ENCODE peak calls at places on chromosomes 13 and 19, in four cellular contexts. R is K562, H is GM12878, I is HepG2. E is an unnamed sample.

GRCh38 chr19:18091217-18091608 is 4.5 kb upstream of the IL12RB1 start:
- DNase-seq in R (peak), H (peak), I (no peak), E (no peak)

GRCh38 chr19:10604460-10604980 is 17.4 kb upstream of the AP1M2 start:
- DNase-seq in R (peak), H (peak), I (no peak), E (peak)

GRCh38 chr13:45406421-45406820 is 11.8 kb downstream of the SLC25A30 start:
- DNase-seq in R (no peak), H (no peak), I (no peak), E (no peak)

GRCh38 chr19:39078436-39079200 is 5.5 kb upstream of the ACP7 start:
- DNase-seq in R (no peak), H (no peak), I (peak), E (no peak)

GRCh38 chr19:38683393-38684077 is 36.1 kb downstream of the ACTN4 start:
- DNase-seq in R (peak), H (no peak), I (peak), E (no peak)

GRCh38 chr19:10929402-10929794 is 787 bp downstream of the TIMM29 start:
- DNase-seq in R (peak), H (no peak), I (no peak), E (no peak)

GRCh38 chr19:49846408-49846807 is 4.6 kb upstream of the PTOV1 start:
- DNase-seq in R (no peak), H (no peak), I (no peak), E (no peak)

GRCh38 chr19:29771708-29772415 is 39.9 kb upstream of the CCNE1 start:
- DNase-seq in R (peak), H (no peak), I (peak), E (peak)

GRCh38 chr13:30619731-30620130 is 2.0 kb downstream of the USPL1 start:
- DNase-seq in R (peak), H (no peak), I (peak), E (no peak)

GRCh38 chr13:70054572-70054971 is 53.1 kb upstream of the ATXN8OS start:
- DNase-seq in R (no peak), H (no peak), I (no peak), E (no peak)

GRCh38 chr13:74206855-74207254 is 72.7 kb upstream of the KLF12 start:
- DNase-seq in R (no peak), H (no peak), I (no peak), E (no peak)

GRCh38 chr13:114108141-114108761 is 24.2 kb downstream of the RASA3 start:
- DNase-seq in R (no peak), H (no peak), I (no peak), E (no peak)
- TF ChIP-seq USF2 in R (no peak), H (no peak), I (no peak), E (no peak)

GRCh38 chr19:13128583-13128982 is 10.5 kb downstream of the NACC1 start:
- DNase-seq in R (no peak), H (no peak), I (peak), E (no peak)
- TF ChIP-seq ZBTB33 in R (no peak), H (no peak), I (no peak), E (no peak)

GRCh38 chr13:21106089-21106488 is 44.7 kb upstream of the LATS2 start:
- DNase-seq in R (no peak), H (no peak), I (no peak), E (no peak)
- H2AFZ ChIP-seq in R (no peak), H (no peak), I (peak), E (peak)

GRCh38 chr13:54660277-54660676 is 1631.7 kb downstream of the OLFM4 start:
- DNase-seq in R (no peak), H (no peak), I (no peak), E (no peak)

GRCh38 chr13:54658771-54659170 is 1630.2 kb downstream of the OLFM4 start:
- DNase-seq in R (no peak), H (no peak), I (no peak), E (no peak)

GRCh38 chr13:54657588-54657987 is 1629.0 kb downstream of the OLFM4 start:
- DNase-seq in R (no peak), H (no peak), I (no peak), E (no peak)
- TF ChIP-seq USF2 in R (no peak), H (no peak), I (no peak), E (no peak)

GRCh38 chr13:59318320-59318930 is 845.3 kb downstream of the DIAPH3 start:
- DNase-seq in R (peak), H (peak), I (peak), E (peak)
- TF ChIP-seq ZBTB33 in R (no peak), H (no peak), I (no peak), E (no peak)

GRCh38 chr19:6278740-6279619 is 795 bp downstream of the MLLT1 start:
- DNase-seq in R (no peak), H (no peak), I (no peak), E (no peak)
- H2AFZ ChIP-seq in R (no peak), H (no peak), I (no peak), E (no peak)